ENCODE peak calls at places on chromosome 14, in five cellular contexts. J is body of pancreas, F is colonic mucosa, Z is stomach, D is A673. W is an unnamed sample. For H3K27me3 and H3K36me3, the result is how much of the 10 kb centered on the place peaks cover.

GRCh38 chr14:72744416-72745120 is 149.3 kb downstream of the DPF3 start:
- DNase-seq in J (no peak), F (peak), Z (peak), D (no peak), W (no peak)

GRCh38 chr14:101554991-101555668 is 6.2 kb upstream of the DIO3 start:
- DNase-seq in J (peak), F (peak), Z (no peak), D (no peak), W (no peak)

GRCh38 chr14:94088516-94088915 is 7.4 kb downstream of the IFI27L1 start:
- DNase-seq in J (no peak), F (no peak), Z (no peak), D (no peak), W (no peak)

GRCh38 chr14:77140937-77141591 is 527 bp downstream of the ZDHHC22 start:
- DNase-seq in J (no peak), F (no peak), Z (no peak), D (peak), W (no peak)

GRCh38 chr14:63867926-63868921 is 15.4 kb downstream of the SYNE2 start:
- DNase-seq in J (no peak), F (no peak), Z (no peak), D (no peak), W (peak)

GRCh38 chr14:25111061-25111601 is 61.2 kb upstream of the STXBP6 start:
- DNase-seq in J (peak), F (no peak), Z (peak), D (peak), W (no peak)

GRCh38 chr14:33564774-33565630 is 385.9 kb downstream of the EGLN3 start:
- DNase-seq in J (no peak), F (no peak), Z (no peak), D (peak), W (no peak)

GRCh38 chr14:101395779-101396178 is 165.5 kb upstream of the DIO3 start:
- DNase-seq in J (no peak), F (no peak), Z (no peak), D (no peak), W (no peak)

GRCh38 chr14:21498540-21499526 is 12.3 kb downstream of the METTL3 start:
- DNase-seq in J (no peak), F (no peak), Z (no peak), D (peak), W (peak)

GRCh38 chr14:62079035-62079434 is 316.8 kb downstream of the SNAPC1 start:
- DNase-seq in J (no peak), F (no peak), Z (no peak), D (peak), W (no peak)

GRCh38 chr14:62162998-62163589 is 400.9 kb downstream of the SNAPC1 start:
- DNase-seq in J (no peak), F (no peak), Z (no peak), D (peak), W (no peak)

GRCh38 chr14:72577521-72577920 is 316.4 kb downstream of the DPF3 start:
- DNase-seq in J (no peak), F (no peak), Z (no peak), D (no peak), W (no peak)

GRCh38 chr14:91910201-91910600 is 37.3 kb downstream of the FBLN5 start:
- DNase-seq in J (no peak), F (no peak), Z (no peak), D (no peak), W (no peak)

GRCh38 chr14:105914738-105915385 is 388.5 kb downstream of the TMEM121 start:
- DNase-seq in J (no peak), F (no peak), Z (no peak), D (no peak), W (no peak)

GRCh38 chr14:35387209-35387608 is 17.3 kb downstream of the NFKBIA start:
- DNase-seq in J (no peak), F (no peak), Z (no peak), D (no peak), W (no peak)

GRCh38 chr14:29536886-29537511 is 390.6 kb downstream of the PRKD1 start:
- DNase-seq in J (no peak), F (no peak), Z (no peak), D (peak), W (no peak)

GRCh38 chr14:99287269-99287942 is 15.4 kb upstream of the BCL11B start:
- DNase-seq in J (no peak), F (no peak), Z (no peak), D (no peak), W (no peak)

GRCh38 chr14:94010625-94011024 is 13.5 kb downstream of the CCDC197 start:
- DNase-seq in J (no peak), F (no peak), Z (no peak), D (no peak), W (no peak)

GRCh38 chr14:20757963-20758362 is 10.2 kb upstream of the EDDM3B start:
- DNase-seq in J (peak), F (peak), Z (no peak), D (peak), W (peak)

GRCh38 chr14:24411468-24412454 is 13.0 kb downstream of the NYNRIN start:
- DNase-seq in J (no peak), F (no peak), Z (peak), D (peak), W (peak)

GRCh38 chr14:38290601-38291190 is 34.8 kb upstream of the CLEC14A start:
- DNase-seq in J (no peak), F (no peak), Z (no peak), D (peak), W (no peak)

GRCh38 chr14:38145142-38145541 is 62.6 kb upstream of the SSTR1 start:
- DNase-seq in J (no peak), F (no peak), Z (no peak), D (no peak), W (no peak)

GRCh38 chr14:34890937-34891336 is 15.8 kb upstream of the BAZ1A start:
- DNase-seq in J (no peak), F (no peak), Z (no peak), D (no peak), W (no peak)

GRCh38 chr14:32217301-32217700 is 14.2 kb upstream of the RNU6-8 start:
- DNase-seq in J (no peak), F (no peak), Z (no peak), D (no peak), W (no peak)

GRCh38 chr14:50062438-50063039 is 53.8 kb downstream of the VCPKMT start:
- DNase-seq in J (no peak), F (peak), Z (peak), D (peak), W (peak)

GRCh38 chr14:90275820-90276219 is 19.5 kb downstream of the PSMC1 start:
- DNase-seq in J (no peak), F (no peak), Z (no peak), D (no peak), W (no peak)

GRCh38 chr14:99262977-99263448 is 9.0 kb downstream of the BCL11B start:
- DNase-seq in J (no peak), F (no peak), Z (no peak), D (no peak), W (no peak)

GRCh38 chr14:103724116-103724515 is 8.5 kb downstream of the ZFYVE21 start:
- DNase-seq in J (peak), F (no peak), Z (peak), D (no peak), W (no peak)

GRCh38 chr14:19941668-19942067 is 11.0 kb downstream of the OR4K1 start:
- DNase-seq in J (no peak), F (no peak), Z (no peak), D (no peak), W (no peak)

GRCh38 chr14:65019944-65020566 is 33.4 kb downstream of the FNTB start:
- DNase-seq in J (peak), F (peak), Z (peak), D (peak), W (no peak)

GRCh38 chr14:77099425-77100167 is 1.5 kb downstream of the CIPC start:
- DNase-seq in J (no peak), F (peak), Z (no peak), D (peak), W (no peak)

GRCh38 chr14:68711551-68712437 is 81.1 kb downstream of the ZFP36L1 start:
- DNase-seq in J (no peak), F (no peak), Z (no peak), D (peak), W (peak)

GRCh38 chr14:104436047-104436531 is 143.5 kb upstream of the C14orf180 start:
- DNase-seq in J (peak), F (peak), Z (peak), D (no peak), W (no peak)

GRCh38 chr14:103056322-103057027 is 874 bp downstream of the CDC42BPB start:
- DNase-seq in J (peak), F (peak), Z (peak), D (peak), W (no peak)

GRCh38 chr14:50521912-50522341 is 10.4 kb downstream of the MAP4K5 start:
- DNase-seq in J (no peak), F (no peak), Z (no peak), D (no peak), W (peak)

GRCh38 chr14:77523109-77523508 is 24.5 kb upstream of the ISM2 start:
- DNase-seq in J (no peak), F (no peak), Z (no peak), D (no peak), W (no peak)

GRCh38 chr14:93938766-93939303 is 11.7 kb downstream of the FAM181A start:
- DNase-seq in J (no peak), F (no peak), Z (no peak), D (no peak), W (no peak)

GRCh38 chr14:31419179-31420012 is 954 bp downstream of the HEATR5A start:
- DNase-seq in J (no peak), F (no peak), Z (no peak), D (peak), W (no peak)

GRCh38 chr14:26401170-26401968 is 196.5 kb downstream of the NOVA1 start:
- DNase-seq in J (no peak), F (no peak), Z (no peak), D (no peak), W (no peak)

GRCh38 chr14:70190156-70190555 is 1.4 kb upstream of the SLC8A3 start:
- DNase-seq in J (no peak), F (no peak), Z (no peak), D (no peak), W (no peak)
- H3K27me3 ChIP-seq in J (under half), F (under half), Z (under half), D (half or more), W (under half)

GRCh38 chr14:43252866-43253265 is 1254.2 kb downstream of the FSCB start:
- DNase-seq in J (no peak), F (no peak), Z (no peak), D (no peak), W (no peak)
- H3K36me3 ChIP-seq in J (under half), F (under half), Z (under half), D (under half), W (under half)

GRCh38 chr14:60510254-60510975 is 1.5 kb downstream of the SIX6 start:
- DNase-seq in J (no peak), F (no peak), Z (no peak), D (no peak), W (no peak)
- H3K27me3 ChIP-seq in J (under half), F (half or more), Z (half or more), D (half or more), W (half or more)

DNA sequence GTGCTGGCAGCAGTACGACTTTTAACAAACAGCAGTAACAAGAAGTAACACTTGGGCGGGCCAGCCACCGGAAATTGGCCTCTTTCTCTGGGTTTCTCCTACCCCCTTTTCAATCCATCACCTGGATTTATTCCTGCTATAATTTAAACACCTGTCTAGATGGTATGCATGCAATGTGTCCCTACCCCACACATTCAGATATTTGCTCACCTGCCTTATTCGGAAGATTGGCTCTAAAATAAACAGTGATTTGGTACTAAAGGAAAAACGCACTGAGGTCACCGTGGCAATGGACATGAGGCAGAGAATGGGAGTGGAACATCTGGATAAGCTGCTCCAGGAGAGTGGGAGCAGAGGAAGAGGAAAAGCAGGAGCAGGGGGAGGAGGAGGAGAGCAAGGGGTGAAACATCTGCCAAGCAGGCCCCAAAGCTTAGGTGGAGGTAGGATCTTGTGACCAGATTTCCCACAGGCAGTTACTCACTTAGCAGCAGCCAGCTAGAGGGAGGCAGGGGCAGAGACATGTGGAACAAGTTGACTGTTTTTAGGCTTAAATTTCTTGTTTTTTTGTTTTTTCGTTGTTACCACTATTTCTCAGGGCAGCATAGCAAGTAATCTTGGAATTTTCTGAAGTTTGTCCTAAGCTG is 150.9 kb downstream of the TTLL5 start:
- DNase-seq in J (peak), F (no peak), Z (no peak), D (no peak), W (no peak)
- H3K36me3 ChIP-seq in J (under half), F (under half), Z (under half), D (under half), W (under half)

DNA sequence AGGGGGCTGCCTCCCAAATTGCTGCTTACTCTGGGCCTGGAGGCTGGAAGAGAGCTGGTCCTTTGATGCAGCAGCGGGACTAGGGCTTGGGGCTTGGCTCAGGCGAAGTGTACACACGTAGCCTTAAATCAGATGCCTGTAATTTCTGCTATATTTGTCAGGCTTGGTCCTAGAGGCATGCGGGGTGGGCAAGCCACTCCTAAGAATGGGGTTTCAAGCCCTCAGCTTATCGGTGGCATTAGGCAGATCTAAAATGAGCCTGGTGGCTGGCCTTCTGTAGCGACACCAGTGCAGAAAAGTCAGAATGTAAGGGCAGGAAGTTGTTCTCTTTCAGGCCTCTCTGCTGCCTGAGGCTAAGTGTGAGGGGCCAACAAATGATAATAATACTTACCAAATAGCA is 927 bp upstream of the SLC8A3 start:
- DNase-seq in J (no peak), F (no peak), Z (no peak), D (no peak), W (no peak)
- H3K27me3 ChIP-seq in J (under half), F (under half), Z (under half), D (half or more), W (under half)

GRCh38 chr14:88612981-88613380 is 50.1 kb downstream of the ZC3H14 start:
- DNase-seq in J (no peak), F (no peak), Z (no peak), D (no peak), W (no peak)
- H3K36me3 ChIP-seq in J (under half), F (under half), Z (under half), D (half or more), W (under half)

GRCh38 chr14:73786632-73786941 is 65.0 kb upstream of the PTGR2 start:
- DNase-seq in J (peak), F (no peak), Z (peak), D (peak), W (no peak)

GRCh38 chr14:73788871-73789590 is 62.6 kb upstream of the PTGR2 start:
- DNase-seq in J (no peak), F (no peak), Z (no peak), D (no peak), W (peak)

GRCh38 chr14:73785834-73786631 is 65.6 kb upstream of the PTGR2 start:
- DNase-seq in J (peak), F (peak), Z (peak), D (peak), W (peak)

GRCh38 chr14:73786942-73787759 is 64.5 kb upstream of the PTGR2 start:
- DNase-seq in J (peak), F (peak), Z (peak), D (peak), W (peak)

DNA sequence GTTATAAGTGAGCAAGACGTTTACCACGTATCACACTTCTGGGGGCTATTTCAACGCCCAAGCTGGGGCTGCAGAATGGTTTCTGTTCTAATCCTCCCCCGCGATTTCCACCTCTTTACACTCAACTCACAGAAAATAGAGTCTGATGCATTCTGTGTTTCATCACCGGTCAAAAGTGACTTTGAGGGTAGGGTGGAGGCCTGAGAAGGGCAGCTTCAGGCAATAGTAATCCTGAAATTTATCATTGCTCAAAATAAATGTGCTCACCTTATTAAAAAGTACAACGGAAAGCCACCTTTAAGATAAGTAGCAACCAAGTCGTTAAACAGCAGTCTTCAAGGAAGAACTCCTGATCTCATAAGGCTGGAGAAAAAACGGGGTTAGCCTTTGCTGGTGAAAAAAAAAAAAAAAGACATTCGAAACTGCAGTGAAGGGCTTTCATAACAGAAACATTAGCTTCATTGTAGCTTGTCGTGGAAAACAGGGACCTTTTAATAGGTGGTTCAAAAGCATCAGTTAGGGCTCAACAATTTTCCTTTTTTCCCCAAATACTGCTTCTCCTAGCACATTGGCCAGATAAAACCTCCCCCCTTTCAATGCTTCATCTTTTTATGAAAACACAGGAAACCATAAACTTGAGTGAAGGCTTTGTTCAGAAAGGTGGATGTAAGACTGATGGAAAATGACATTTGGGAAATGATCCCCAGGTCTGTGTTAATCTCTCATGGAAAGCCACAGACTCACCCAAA is 63.7 kb upstream of the PTGR2 start:
- DNase-seq in J (no peak), F (no peak), Z (no peak), D (no peak), W (peak)
- H3K27me3 ChIP-seq in J (under half), F (under half), Z (under half), D (under half), W (under half)

DNA sequence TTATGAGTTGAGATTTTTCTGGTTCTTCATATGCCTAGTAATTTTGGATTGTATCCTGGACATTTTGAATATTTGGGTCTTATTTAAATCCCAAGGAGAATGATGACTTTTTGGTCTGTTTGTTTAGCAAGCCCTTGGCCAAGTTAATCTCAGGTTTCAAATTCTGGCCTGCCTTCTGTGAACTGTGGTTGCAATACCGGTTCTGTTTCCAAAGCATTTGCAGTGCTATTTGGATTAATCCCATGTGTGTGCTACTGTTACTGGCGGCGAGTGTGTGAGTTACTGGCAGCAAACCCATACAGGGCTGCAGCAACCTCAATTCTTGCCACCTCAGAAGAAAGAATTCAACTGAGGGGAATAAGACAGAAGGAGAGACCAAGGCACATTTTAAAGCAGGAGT is 51.1 kb downstream of the TMEM260 start:
- DNase-seq in J (no peak), F (no peak), Z (no peak), D (no peak), W (no peak)
- H3K36me3 ChIP-seq in J (under half), F (under half), Z (under half), D (under half), W (under half)

W was measured in CD4-positive, alpha-beta memory T cell.